ENCODE peak calls at places on chromosomes 2 and 18, in seven cellular contexts. One of them, this sample, is unnamed.

GRCh38 chr18:25825066-25825465 is 265.3 kb downstream of the SS18 start:
- DNase-seq in astrocyte of the spinal cord: no peak
- DNase-seq in lower lobe of right lung: no peak
- DNase-seq in AG04450: no peak
- DNase-seq in GM13977: no peak
- DNase-seq in heart right ventricle: no peak
- DNase-seq in progenitor cell of endocrine pancreas: no peak
- DNase-seq in this sample: no peak

GRCh38 chr2:128286011-128286721 is 32.5 kb downstream of the HS6ST1 start:
- DNase-seq in progenitor cell of endocrine pancreas: no peak
- DNase-seq in lower lobe of right lung: peak; percentile 33
- DNase-seq in AG04450: no peak
- DNase-seq in heart right ventricle: peak; percentile 6
- DNase-seq in astrocyte of the spinal cord: no peak
- DNase-seq in GM13977: no peak
- DNase-seq in this sample: peak; percentile 62

GRCh38 chr2:112149194-112149593 is 11.0 kb downstream of the FBLN7 start:
- DNase-seq in AG04450: no peak
- DNase-seq in astrocyte of the spinal cord: no peak
- DNase-seq in progenitor cell of endocrine pancreas: no peak
- DNase-seq in GM13977: no peak
- DNase-seq in heart right ventricle: no peak
- DNase-seq in lower lobe of right lung: no peak
- DNase-seq in this sample: no peak

GRCh38 chr2:197158138-197158537 is 152.4 kb downstream of the ANKRD44 start:
- DNase-seq in AG04450: no peak
- DNase-seq in heart right ventricle: no peak
- DNase-seq in lower lobe of right lung: no peak
- DNase-seq in progenitor cell of endocrine pancreas: no peak
- DNase-seq in GM13977: no peak
- DNase-seq in astrocyte of the spinal cord: no peak
- DNase-seq in this sample: no peak

GRCh38 chr2:950627-950992 is at the start of gene SNTG2:
- DNase-seq in progenitor cell of endocrine pancreas: peak; percentile 38
- DNase-seq in heart right ventricle: peak; percentile 43
- DNase-seq in astrocyte of the spinal cord: no peak
- DNase-seq in lower lobe of right lung: no peak
- DNase-seq in AG04450: no peak
- DNase-seq in GM13977: peak; percentile 79
- DNase-seq in this sample: peak; percentile 72

GRCh38 chr18:76805221-76805620 is 17.1 kb upstream of the ZNF236 start:
- DNase-seq in progenitor cell of endocrine pancreas: no peak
- DNase-seq in lower lobe of right lung: no peak
- DNase-seq in GM13977: no peak
- DNase-seq in astrocyte of the spinal cord: peak; percentile 39
- DNase-seq in heart right ventricle: no peak
- DNase-seq in AG04450: no peak
- DNase-seq in this sample: no peak

GRCh38 chr2:156005531-156005930 is 327.0 kb downstream of the NR4A2 start:
- DNase-seq in lower lobe of right lung: peak; percentile 32
- DNase-seq in progenitor cell of endocrine pancreas: no peak
- DNase-seq in astrocyte of the spinal cord: no peak
- DNase-seq in heart right ventricle: peak; percentile 6
- DNase-seq in GM13977: no peak
- DNase-seq in AG04450: no peak
- DNase-seq in this sample: no peak

GRCh38 chr2:197244349-197244748 is 66.2 kb downstream of the ANKRD44 start:
- DNase-seq in heart right ventricle: no peak
- DNase-seq in GM13977: no peak
- DNase-seq in astrocyte of the spinal cord: no peak
- DNase-seq in progenitor cell of endocrine pancreas: no peak
- DNase-seq in AG04450: no peak
- DNase-seq in lower lobe of right lung: no peak
- DNase-seq in this sample: no peak

GRCh38 chr18:48832961-48833700 is 117.6 kb downstream of the SMAD7 start:
- DNase-seq in progenitor cell of endocrine pancreas: no peak
- DNase-seq in heart right ventricle: no peak
- DNase-seq in lower lobe of right lung: peak; percentile 73
- DNase-seq in astrocyte of the spinal cord: peak; percentile 86
- DNase-seq in AG04450: no peak
- DNase-seq in GM13977: no peak
- DNase-seq in this sample: peak; percentile 13

GRCh38 chr2:68537872-68538271 is 70.5 kb downstream of the APLF start:
- DNase-seq in astrocyte of the spinal cord: no peak
- DNase-seq in progenitor cell of endocrine pancreas: no peak
- DNase-seq in heart right ventricle: no peak
- DNase-seq in lower lobe of right lung: no peak
- DNase-seq in AG04450: no peak
- DNase-seq in GM13977: no peak
- DNase-seq in this sample: no peak

DNA sequence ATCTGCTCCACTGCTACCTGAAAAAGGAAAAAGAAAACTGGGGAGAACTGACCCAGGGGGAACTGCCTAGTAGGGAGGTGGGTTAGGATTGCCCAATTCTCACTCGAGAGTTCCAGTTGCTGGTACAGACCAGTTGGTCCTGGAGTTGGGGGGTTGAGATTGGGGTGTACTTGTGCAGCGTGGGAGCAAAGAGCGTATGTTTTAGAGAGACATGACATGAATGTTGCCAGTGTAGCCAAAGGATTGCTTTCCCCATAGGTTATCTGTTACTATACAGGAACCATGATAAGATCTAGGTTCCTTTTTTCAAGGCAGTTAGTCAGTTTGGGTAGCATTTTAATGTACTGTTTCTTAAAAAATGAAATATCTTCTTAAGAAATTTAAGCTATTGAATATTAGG is 68.6 kb downstream of the APLF start:
- DNase-seq in astrocyte of the spinal cord: no peak
- DNase-seq in progenitor cell of endocrine pancreas: no peak
- DNase-seq in heart right ventricle: no peak
- DNase-seq in AG04450: no peak
- DNase-seq in lower lobe of right lung: no peak
- DNase-seq in GM13977: no peak
- DNase-seq in this sample: no peak
- TF ChIP-seq CTCF in astrocyte of the spinal cord: no peak
- TF ChIP-seq CTCF in progenitor cell of endocrine pancreas: no peak
- TF ChIP-seq CTCF in heart right ventricle: no peak
- TF ChIP-seq CTCF in AG04450: no peak
- TF ChIP-seq CTCF in lower lobe of right lung: no peak
- TF ChIP-seq CTCF in GM13977: no peak
- TF ChIP-seq CTCF in this sample: no peak

GRCh38 chr2:63776382-63776781 is 65.3 kb upstream of the UGP2 start:
- DNase-seq in heart right ventricle: no peak
- DNase-seq in progenitor cell of endocrine pancreas: no peak
- DNase-seq in lower lobe of right lung: no peak
- DNase-seq in GM13977: no peak
- DNase-seq in astrocyte of the spinal cord: no peak
- DNase-seq in AG04450: no peak
- DNase-seq in this sample: no peak

GRCh38 chr2:63775191-63775590 is 66.5 kb upstream of the UGP2 start:
- DNase-seq in progenitor cell of endocrine pancreas: no peak
- DNase-seq in AG04450: no peak
- DNase-seq in heart right ventricle: no peak
- DNase-seq in astrocyte of the spinal cord: no peak
- DNase-seq in GM13977: no peak
- DNase-seq in lower lobe of right lung: no peak
- DNase-seq in this sample: no peak

GRCh38 chr2:63777816-63778215 is 63.9 kb upstream of the UGP2 start:
- DNase-seq in GM13977: no peak
- DNase-seq in heart right ventricle: no peak
- DNase-seq in astrocyte of the spinal cord: no peak
- DNase-seq in progenitor cell of endocrine pancreas: no peak
- DNase-seq in lower lobe of right lung: no peak
- DNase-seq in AG04450: no peak
- DNase-seq in this sample: no peak

GRCh38 chr2:63785096-63785495 is 56.6 kb upstream of the UGP2 start:
- DNase-seq in lower lobe of right lung: no peak
- DNase-seq in astrocyte of the spinal cord: no peak
- DNase-seq in progenitor cell of endocrine pancreas: no peak
- DNase-seq in AG04450: no peak
- DNase-seq in heart right ventricle: no peak
- DNase-seq in GM13977: no peak
- DNase-seq in this sample: no peak

DNA sequence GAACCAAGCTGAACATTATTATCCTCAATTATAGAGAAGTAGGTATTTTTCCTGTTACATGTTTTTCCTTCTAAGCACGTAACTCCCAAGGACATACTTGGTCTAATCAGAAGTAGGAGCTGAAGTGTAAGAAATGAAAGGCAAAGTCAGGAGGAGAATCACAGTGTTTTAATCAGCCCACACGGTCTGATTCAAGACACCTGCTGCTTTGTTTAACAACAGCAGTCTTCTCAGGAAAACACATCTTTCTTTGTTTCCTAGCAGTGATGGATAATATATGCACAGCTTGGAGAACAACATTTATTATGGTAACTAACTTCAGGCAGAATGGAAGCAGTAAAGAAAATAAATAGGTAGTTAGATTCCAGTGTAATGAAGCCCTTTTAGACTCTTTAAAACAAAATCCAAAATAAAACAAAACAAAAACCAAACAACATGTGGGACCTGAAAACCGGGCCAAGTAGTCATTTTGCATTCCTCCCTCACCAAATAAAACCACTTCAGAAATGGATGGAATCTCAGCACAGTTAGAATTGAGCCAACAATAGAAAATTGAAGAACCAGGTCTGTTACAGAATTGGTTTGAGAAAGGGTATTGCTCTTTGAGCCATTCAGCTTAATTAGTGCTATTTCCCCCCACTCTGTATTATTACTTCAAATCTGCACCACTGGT is 61.1 kb upstream of the UGP2 start:
- DNase-seq in GM13977: no peak
- DNase-seq in progenitor cell of endocrine pancreas: no peak
- DNase-seq in AG04450: no peak
- DNase-seq in heart right ventricle: no peak
- DNase-seq in lower lobe of right lung: no peak
- DNase-seq in astrocyte of the spinal cord: no peak
- DNase-seq in this sample: no peak
- TF ChIP-seq CTCF in GM13977: no peak
- TF ChIP-seq CTCF in progenitor cell of endocrine pancreas: no peak
- TF ChIP-seq CTCF in AG04450: no peak
- TF ChIP-seq CTCF in heart right ventricle: no peak
- TF ChIP-seq CTCF in lower lobe of right lung: no peak
- TF ChIP-seq CTCF in astrocyte of the spinal cord: no peak
- TF ChIP-seq CTCF in this sample: no peak

GRCh38 chr2:140027320-140027719 is 1247.1 kb upstream of the NXPH2 start:
- DNase-seq in GM13977: no peak
- DNase-seq in astrocyte of the spinal cord: no peak
- DNase-seq in lower lobe of right lung: no peak
- DNase-seq in heart right ventricle: no peak
- DNase-seq in AG04450: no peak
- DNase-seq in progenitor cell of endocrine pancreas: no peak
- DNase-seq in this sample: no peak
- TF ChIP-seq CTCF in GM13977: no peak
- TF ChIP-seq CTCF in astrocyte of the spinal cord: no peak
- TF ChIP-seq CTCF in lower lobe of right lung: no peak
- TF ChIP-seq CTCF in heart right ventricle: no peak
- TF ChIP-seq CTCF in AG04450: no peak
- TF ChIP-seq CTCF in progenitor cell of endocrine pancreas: no peak
- TF ChIP-seq CTCF in this sample: no peak

GRCh38 chr2:58427572-58428285 is 186.6 kb upstream of the FANCL start:
- DNase-seq in astrocyte of the spinal cord: peak; percentile 53
- DNase-seq in AG04450: no peak
- DNase-seq in progenitor cell of endocrine pancreas: peak; percentile 49
- DNase-seq in GM13977: peak; percentile 20
- DNase-seq in heart right ventricle: no peak
- DNase-seq in lower lobe of right lung: peak; percentile 43
- DNase-seq in this sample: peak; percentile 55

GRCh38 chr2:58425368-58425767 is 184.2 kb upstream of the FANCL start:
- DNase-seq in astrocyte of the spinal cord: no peak
- DNase-seq in AG04450: no peak
- DNase-seq in heart right ventricle: no peak
- DNase-seq in lower lobe of right lung: no peak
- DNase-seq in progenitor cell of endocrine pancreas: no peak
- DNase-seq in GM13977: no peak
- DNase-seq in this sample: no peak

GRCh38 chr2:58428286-58428552 is 187.1 kb upstream of the FANCL start:
- DNase-seq in AG04450: no peak
- DNase-seq in astrocyte of the spinal cord: no peak
- DNase-seq in lower lobe of right lung: peak; percentile 36
- DNase-seq in heart right ventricle: no peak
- DNase-seq in progenitor cell of endocrine pancreas: peak; percentile 57
- DNase-seq in GM13977: peak; percentile 52
- DNase-seq in this sample: no peak

GRCh38 chr2:58429285-58429874 is 188.3 kb upstream of the FANCL start:
- DNase-seq in GM13977: no peak
- DNase-seq in heart right ventricle: no peak
- DNase-seq in progenitor cell of endocrine pancreas: no peak
- DNase-seq in astrocyte of the spinal cord: no peak
- DNase-seq in AG04450: no peak
- DNase-seq in lower lobe of right lung: no peak
- DNase-seq in this sample: no peak

GRCh38 chr2:58428553-58429284 is 187.6 kb upstream of the FANCL start:
- DNase-seq in heart right ventricle: no peak
- DNase-seq in AG04450: no peak
- DNase-seq in GM13977: peak; percentile 48
- DNase-seq in progenitor cell of endocrine pancreas: peak; percentile 58
- DNase-seq in lower lobe of right lung: peak; percentile 35
- DNase-seq in astrocyte of the spinal cord: peak; percentile 8
- DNase-seq in this sample: peak; percentile 72
- TF ChIP-seq CTCF in heart right ventricle: no peak
- TF ChIP-seq CTCF in AG04450: no peak
- TF ChIP-seq CTCF in GM13977: no peak
- TF ChIP-seq CTCF in progenitor cell of endocrine pancreas: no peak
- TF ChIP-seq CTCF in lower lobe of right lung: no peak
- TF ChIP-seq CTCF in astrocyte of the spinal cord: no peak
- TF ChIP-seq CTCF in this sample: no peak

DNA sequence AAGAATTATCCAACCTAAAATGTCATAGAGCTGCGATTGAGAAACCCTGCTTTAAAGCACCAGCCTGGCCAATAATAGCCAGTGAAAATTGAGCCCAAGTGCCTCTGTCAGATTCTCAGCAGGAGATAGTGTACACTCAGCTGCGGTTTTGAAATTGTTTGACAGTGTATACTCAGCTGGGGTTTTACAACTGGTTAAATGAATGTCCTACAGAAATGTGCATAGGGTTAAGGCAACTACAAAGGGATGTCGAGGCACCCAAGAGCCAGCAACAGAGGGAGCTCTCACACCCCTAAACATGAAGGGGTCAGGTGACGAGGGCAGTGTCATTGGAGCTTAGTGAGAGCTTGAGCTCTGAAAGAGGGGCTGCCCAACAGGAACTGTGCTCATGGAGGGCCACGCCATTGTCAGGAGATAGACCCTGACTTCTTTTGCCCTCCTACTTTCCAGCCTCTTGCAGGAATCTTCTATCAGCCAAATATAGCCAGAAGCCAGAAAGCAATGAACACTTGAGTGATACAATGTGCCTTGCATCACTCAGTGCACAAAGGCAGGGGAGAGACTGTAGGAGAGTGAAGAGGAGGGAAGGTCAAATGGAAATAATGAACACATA is 15.1 kb downstream of the ACTG2 start:
- DNase-seq in astrocyte of the spinal cord: peak; percentile 88
- DNase-seq in lower lobe of right lung: no peak
- DNase-seq in GM13977: peak; percentile 73
- DNase-seq in AG04450: no peak
- DNase-seq in progenitor cell of endocrine pancreas: no peak
- DNase-seq in heart right ventricle: no peak
- DNase-seq in this sample: no peak
- TF ChIP-seq CTCF in astrocyte of the spinal cord: peak; percentile 36
- TF ChIP-seq CTCF in lower lobe of right lung: peak; percentile 33
- TF ChIP-seq CTCF in GM13977: peak; percentile 68
- TF ChIP-seq CTCF in AG04450: peak; percentile 5
- TF ChIP-seq CTCF in progenitor cell of endocrine pancreas: no peak
- TF ChIP-seq CTCF in heart right ventricle: no peak
- TF ChIP-seq CTCF in this sample: no peak